ENCODE peak calls at places on chromosome 2, in six cellular contexts. Q is HCT116, L is K562, W is WTC11, P is HepG2, Y is GM12878. K is an unnamed sample.

GRCh38 chr2:160914217-160914616 is 246.0 kb upstream of the TANK start:
- DNase-seq in Q (no peak), L (no peak), W (no peak), P (no peak), Y (no peak), K (no peak)

GRCh38 chr2:63866009-63866709 is 24.5 kb downstream of the UGP2 start:
- DNase-seq in Q (no peak), L (no peak), W (no peak), P (no peak), Y (no peak), K (no peak)

GRCh38 chr2:163759013-163759412 is 23.2 kb upstream of the FIGN start:
- DNase-seq in Q (no peak), L (no peak), W (no peak), P (no peak), Y (no peak), K (no peak)

GRCh38 chr2:172095146-172095904 is 7.4 kb downstream of the DLX2 start:
- DNase-seq in Q (no peak), L (no peak), W (peak; percentile 79), P (no peak), Y (no peak), K (peak; percentile 80)

GRCh38 chr2:171260471-171261424 is 100.1 kb upstream of the TLK1 start:
- DNase-seq in Q (no peak), L (no peak), W (peak; percentile 29), P (peak; percentile 32), Y (peak; percentile 55), K (peak; percentile 53)

GRCh38 chr2:53315170-53315569 is 452.4 kb upstream of the CHAC2 start:
- DNase-seq in Q (no peak), L (no peak), W (no peak), P (no peak), Y (no peak), K (no peak)

GRCh38 chr2:75716406-75716805 is 5.7 kb upstream of the GCFC2 start:
- DNase-seq in Q (no peak), L (no peak), W (no peak), P (no peak), Y (no peak), K (no peak)

GRCh38 chr2:98911376-98912154 is 24.5 kb downstream of the CRACDL start:
- DNase-seq in Q (no peak), L (no peak), W (no peak), P (peak; percentile 71), Y (no peak), K (no peak)

GRCh38 chr2:88765154-88765948 is 73.9 kb downstream of the RPIA start:
- DNase-seq in Q (no peak), L (no peak), W (peak; percentile 71), P (no peak), Y (no peak), K (peak; percentile 27)

GRCh38 chr2:186064507-186064906 is 325.9 kb downstream of the FSIP2 start:
- DNase-seq in Q (no peak), L (no peak), W (no peak), P (no peak), Y (no peak), K (no peak)

GRCh38 chr2:36427790-36428243 is 72.2 kb downstream of the CRIM1 start:
- DNase-seq in Q (no peak), L (no peak), W (peak; percentile 16), P (peak; percentile 20), Y (no peak), K (no peak)

GRCh38 chr2:16314691-16315457 is 350.8 kb downstream of the CYRIA start:
- DNase-seq in Q (no peak), L (no peak), W (no peak), P (no peak), Y (no peak), K (no peak)

GRCh38 chr2:159571540-159572260 is 44.6 kb downstream of the BAZ2B start:
- DNase-seq in Q (no peak), L (no peak), W (no peak), P (no peak), Y (no peak), K (no peak)

GRCh38 chr2:27313882-27314645 is 5.8 kb upstream of the UCN start:
- DNase-seq in Q (no peak), L (no peak), W (no peak), P (no peak), Y (no peak), K (no peak)

GRCh38 chr2:103739216-103739615 is 977.4 kb downstream of the TMEM182 start:
- DNase-seq in Q (no peak), L (no peak), W (no peak), P (no peak), Y (no peak), K (no peak)

GRCh38 chr2:166234112-166234846 is 106.5 kb upstream of the SCN1A start:
- DNase-seq in Q (no peak), L (no peak), W (no peak), P (peak; percentile 58), Y (no peak), K (no peak)

GRCh38 chr2:180663016-180663471 is 317.4 kb upstream of the UBE2E3 start:
- DNase-seq in Q (no peak), L (no peak), W (no peak), P (no peak), Y (no peak), K (no peak)

GRCh38 chr2:168584934-168585333 is 128.9 kb downstream of the CERS6 start:
- DNase-seq in Q (no peak), L (no peak), W (no peak), P (no peak), Y (no peak), K (no peak)

DNA sequence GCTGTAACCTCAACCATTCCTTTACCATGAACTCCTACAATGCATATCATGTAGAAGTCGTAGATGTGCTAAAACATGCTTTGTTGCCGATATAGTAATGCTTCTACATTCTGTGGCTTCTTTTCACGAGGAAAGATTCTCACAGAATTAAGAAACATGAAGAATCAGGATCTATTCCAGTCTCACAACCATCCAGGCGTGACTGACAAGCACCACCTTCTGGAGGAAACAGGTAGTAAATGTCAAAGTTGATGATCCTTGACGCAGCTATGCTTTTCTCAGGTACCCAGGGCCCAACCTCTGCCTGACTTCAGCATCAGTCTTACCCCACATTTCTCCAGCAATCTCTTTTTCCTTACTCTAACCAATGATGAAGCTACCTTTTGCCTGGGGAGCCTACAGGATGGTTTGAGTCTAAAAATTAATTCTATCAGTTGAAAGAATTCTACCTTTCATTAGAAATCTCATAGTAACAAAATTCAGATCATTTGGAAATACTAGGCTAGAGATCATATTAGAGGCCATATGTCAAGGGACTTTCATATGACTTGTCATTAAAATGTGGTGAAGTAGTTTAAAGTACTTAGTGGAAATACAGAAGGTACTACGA is 123.3 kb upstream of the RND3 start:
- DNase-seq in Q (peak; percentile 36), L (peak; percentile 38), W (peak; percentile 42), P (peak; percentile 19), Y (no peak), K (peak; percentile 49)
- TF ChIP-seq ATF3 in Q (no peak), L (no peak), W (no peak), P (no peak), Y (no peak), K (no peak)

GRCh38 chr2:85244798-85245197 is 83.0 kb downstream of the TGOLN2 start:
- DNase-seq in Q (no peak), L (no peak), W (no peak), P (no peak), Y (no peak), K (no peak)

GRCh38 chr2:85242321-85242720 is 85.5 kb downstream of the TGOLN2 start:
- DNase-seq in Q (no peak), L (no peak), W (no peak), P (no peak), Y (no peak), K (no peak)

GRCh38 chr2:85245891-85246290 is 81.9 kb downstream of the TGOLN2 start:
- DNase-seq in Q (no peak), L (no peak), W (no peak), P (no peak), Y (no peak), K (no peak)

GRCh38 chr2:85246348-85246747 is 81.4 kb downstream of the TGOLN2 start:
- DNase-seq in Q (no peak), L (no peak), W (no peak), P (no peak), Y (no peak), K (no peak)

GRCh38 chr2:85243101-85244072 is 84.4 kb downstream of the TGOLN2 start:
- DNase-seq in Q (no peak), L (peak; percentile 75), W (peak; percentile 77), P (peak; percentile 50), Y (no peak), K (peak; percentile 83)
- TF ChIP-seq ATF3 in Q (no peak), L (no peak), W (no peak), P (no peak), Y (no peak), K (no peak)

GRCh38 chr2:110674620-110675555 is 3.0 kb downstream of the BUB1 start:
- DNase-seq in Q (no peak), L (no peak), W (no peak), P (no peak), Y (peak; percentile 98), K (no peak)
- TF ChIP-seq ATF3 in Q (no peak), L (no peak), W (no peak), P (no peak), Y (no peak), K (no peak)

GRCh38 chr2:227653419-227653818 is 13.2 kb upstream of the SCYGR5 start:
- DNase-seq in Q (no peak), L (no peak), W (no peak), P (peak; percentile 84), Y (no peak), K (no peak)
- TF ChIP-seq ATF3 in Q (no peak), L (no peak), W (no peak), P (no peak), Y (no peak), K (no peak)

GRCh38 chr2:241268306-241268705 is 47.2 kb downstream of the HDLBP start:
- DNase-seq in Q (no peak), L (no peak), W (no peak), P (no peak), Y (no peak), K (no peak)

GRCh38 chr2:241270531-241270930 is 44.9 kb downstream of the HDLBP start:
- DNase-seq in Q (no peak), L (no peak), W (no peak), P (no peak), Y (no peak), K (no peak)

GRCh38 chr2:241267249-241268067 is 48.0 kb downstream of the HDLBP start:
- DNase-seq in Q (no peak), L (no peak), W (no peak), P (peak; percentile 43), Y (no peak), K (no peak)

GRCh38 chr2:241269707-241270520 is 45.6 kb downstream of the HDLBP start:
- DNase-seq in Q (no peak), L (no peak), W (no peak), P (no peak), Y (no peak), K (no peak)

DNA sequence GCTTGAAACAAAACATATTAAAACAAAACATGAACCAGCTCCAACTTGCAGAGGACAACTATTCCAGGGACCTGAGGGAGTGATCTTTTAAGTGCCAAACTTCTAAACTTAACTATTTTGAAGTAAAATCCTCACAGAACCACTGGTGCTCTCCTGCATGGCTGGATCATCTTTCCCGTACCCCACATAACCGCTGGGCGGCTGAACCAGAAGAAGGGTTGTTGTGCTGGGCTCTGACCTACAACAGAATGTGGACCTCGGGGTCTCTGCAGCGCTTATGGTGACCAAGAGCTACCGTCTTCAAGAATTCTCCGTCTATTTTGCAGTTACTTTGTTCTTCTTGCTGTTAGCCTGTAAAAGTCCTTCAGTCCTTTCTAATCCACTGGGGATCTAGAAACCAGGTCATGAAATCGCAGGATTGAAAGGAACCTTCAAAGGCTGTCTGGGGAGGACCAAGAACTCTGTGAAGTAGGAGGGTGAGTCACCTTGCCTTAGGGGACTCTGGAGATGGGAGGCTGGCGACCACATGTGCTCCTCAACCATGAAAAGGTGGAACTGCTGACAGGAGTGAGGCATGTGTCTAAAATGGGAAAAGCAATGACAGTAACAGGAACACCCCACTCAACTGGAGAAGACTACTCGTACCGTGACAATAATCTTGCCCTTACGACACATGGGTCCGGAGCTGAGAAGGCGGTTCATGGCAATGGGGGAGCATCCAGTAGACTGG is 46.6 kb downstream of the HDLBP start:
- DNase-seq in Q (no peak), L (no peak), W (no peak), P (no peak), Y (no peak), K (no peak)
- TF ChIP-seq ATF3 in Q (no peak), L (no peak), W (no peak), P (no peak), Y (no peak), K (no peak)

K was measured in H1.